ENCODE peak calls at places on chromosomes 13 and 19, in seven cellular contexts. One of them, this sample, is unnamed.

GRCh38 chr13:43911283-43911682 is 31.6 kb downstream of the LACC1 start:
- DNase-seq in K562: no peak
- DNase-seq in HCT116: no peak
- DNase-seq in GM23338: no peak
- DNase-seq in endothelial cell of umbilical vein: no peak
- DNase-seq in HepG2: no peak
- DNase-seq in H1: no peak
- DNase-seq in this sample: no peak

GRCh38 chr13:105773887-105774538 is 761.4 kb downstream of the EFNB2 start:
- DNase-seq in H1: no peak
- DNase-seq in GM23338: no peak
- DNase-seq in endothelial cell of umbilical vein: peak
- DNase-seq in HepG2: peak
- DNase-seq in K562: no peak
- DNase-seq in HCT116: peak
- DNase-seq in this sample: no peak

GRCh38 chr13:20119960-20120359 is 40.9 kb downstream of the GJA3 start:
- DNase-seq in HCT116: no peak
- DNase-seq in H1: no peak
- DNase-seq in GM23338: no peak
- DNase-seq in endothelial cell of umbilical vein: no peak
- DNase-seq in HepG2: no peak
- DNase-seq in K562: no peak
- DNase-seq in this sample: no peak

GRCh38 chr13:109783447-109783814 is 3.0 kb downstream of the IRS2 start:
- DNase-seq in HCT116: no peak
- DNase-seq in H1: no peak
- DNase-seq in K562: no peak
- DNase-seq in GM23338: peak
- DNase-seq in HepG2: no peak
- DNase-seq in endothelial cell of umbilical vein: no peak
- DNase-seq in this sample: no peak

GRCh38 chr13:30341815-30342570 is 34.6 kb upstream of the KATNAL1 start:
- DNase-seq in endothelial cell of umbilical vein: peak
- DNase-seq in K562: no peak
- DNase-seq in HCT116: peak
- DNase-seq in GM23338: no peak
- DNase-seq in H1: no peak
- DNase-seq in HepG2: no peak
- DNase-seq in this sample: no peak

GRCh38 chr19:8148410-8149231 is 771 bp downstream of the FBN3 start:
- DNase-seq in HepG2: no peak
- DNase-seq in endothelial cell of umbilical vein: no peak
- DNase-seq in GM23338: peak
- DNase-seq in H1: peak
- DNase-seq in K562: peak
- DNase-seq in HCT116: peak
- DNase-seq in this sample: no peak

GRCh38 chr19:55591555-55591954 is 7.8 kb downstream of the FIZ1 start:
- DNase-seq in GM23338: peak
- DNase-seq in K562: peak
- DNase-seq in endothelial cell of umbilical vein: no peak
- DNase-seq in H1: no peak
- DNase-seq in HepG2: no peak
- DNase-seq in HCT116: no peak
- DNase-seq in this sample: no peak

GRCh38 chr13:47548294-47548825 is 452.7 kb downstream of the SUCLA2 start:
- DNase-seq in HCT116: no peak
- DNase-seq in H1: no peak
- DNase-seq in GM23338: no peak
- DNase-seq in endothelial cell of umbilical vein: no peak
- DNase-seq in HepG2: no peak
- DNase-seq in K562: no peak
- DNase-seq in this sample: no peak

GRCh38 chr13:72437458-72437857 is 290.0 kb downstream of the MZT1 start:
- DNase-seq in endothelial cell of umbilical vein: no peak
- DNase-seq in H1: no peak
- DNase-seq in K562: no peak
- DNase-seq in GM23338: no peak
- DNase-seq in HepG2: no peak
- DNase-seq in HCT116: no peak
- DNase-seq in this sample: no peak

GRCh38 chr19:4976412-4977298 is 7.7 kb downstream of the KDM4B start:
- DNase-seq in HCT116: no peak
- DNase-seq in K562: peak
- DNase-seq in H1: no peak
- DNase-seq in HepG2: peak
- DNase-seq in endothelial cell of umbilical vein: peak
- DNase-seq in GM23338: peak
- DNase-seq in this sample: no peak

GRCh38 chr19:37778613-37779138 is 710 bp downstream of the ZNF573 start:
- DNase-seq in K562: peak
- DNase-seq in H1: no peak
- DNase-seq in HCT116: no peak
- DNase-seq in GM23338: peak
- DNase-seq in HepG2: peak
- DNase-seq in endothelial cell of umbilical vein: no peak
- DNase-seq in this sample: no peak

GRCh38 chr19:11649941-11650340 is 52.7 kb downstream of the ZNF627 start:
- DNase-seq in endothelial cell of umbilical vein: no peak
- DNase-seq in HCT116: no peak
- DNase-seq in K562: no peak
- DNase-seq in GM23338: no peak
- DNase-seq in HepG2: no peak
- DNase-seq in H1: no peak
- DNase-seq in this sample: no peak

GRCh38 chr19:44846455-44847143 is 502 bp downstream of the NECTIN2 start:
- DNase-seq in HepG2: no peak
- DNase-seq in endothelial cell of umbilical vein: peak
- DNase-seq in HCT116: no peak
- DNase-seq in H1: no peak
- DNase-seq in K562: no peak
- DNase-seq in GM23338: peak
- DNase-seq in this sample: no peak

GRCh38 chr19:1115646-1116420 is 12.0 kb downstream of the GPX4 start:
- DNase-seq in H1: no peak
- DNase-seq in endothelial cell of umbilical vein: no peak
- DNase-seq in GM23338: no peak
- DNase-seq in K562: no peak
- DNase-seq in HepG2: no peak
- DNase-seq in HCT116: no peak
- DNase-seq in this sample: no peak

GRCh38 chr13:26971990-26972888 is 199.4 kb downstream of the USP12 start:
- DNase-seq in H1: peak
- DNase-seq in GM23338: peak
- DNase-seq in endothelial cell of umbilical vein: no peak
- DNase-seq in K562: peak
- DNase-seq in HCT116: peak
- DNase-seq in HepG2: peak
- DNase-seq in this sample: no peak

GRCh38 chr19:48833977-48834376 is 2.3 kb downstream of the HSD17B14 start:
- DNase-seq in H1: no peak
- DNase-seq in HCT116: no peak
- DNase-seq in K562: no peak
- DNase-seq in HepG2: no peak
- DNase-seq in endothelial cell of umbilical vein: no peak
- DNase-seq in GM23338: peak
- DNase-seq in this sample: no peak

GRCh38 chr19:44539236-44539819 is 9.9 kb upstream of the CEACAM20 start:
- DNase-seq in HepG2: no peak
- DNase-seq in endothelial cell of umbilical vein: no peak
- DNase-seq in GM23338: no peak
- DNase-seq in H1: no peak
- DNase-seq in K562: no peak
- DNase-seq in HCT116: no peak
- DNase-seq in this sample: no peak

GRCh38 chr13:37608750-37609339 is 10.3 kb upstream of the POSTN start:
- DNase-seq in GM23338: no peak
- DNase-seq in K562: no peak
- DNase-seq in H1: no peak
- DNase-seq in HepG2: no peak
- DNase-seq in endothelial cell of umbilical vein: peak
- DNase-seq in HCT116: no peak
- DNase-seq in this sample: no peak

DNA sequence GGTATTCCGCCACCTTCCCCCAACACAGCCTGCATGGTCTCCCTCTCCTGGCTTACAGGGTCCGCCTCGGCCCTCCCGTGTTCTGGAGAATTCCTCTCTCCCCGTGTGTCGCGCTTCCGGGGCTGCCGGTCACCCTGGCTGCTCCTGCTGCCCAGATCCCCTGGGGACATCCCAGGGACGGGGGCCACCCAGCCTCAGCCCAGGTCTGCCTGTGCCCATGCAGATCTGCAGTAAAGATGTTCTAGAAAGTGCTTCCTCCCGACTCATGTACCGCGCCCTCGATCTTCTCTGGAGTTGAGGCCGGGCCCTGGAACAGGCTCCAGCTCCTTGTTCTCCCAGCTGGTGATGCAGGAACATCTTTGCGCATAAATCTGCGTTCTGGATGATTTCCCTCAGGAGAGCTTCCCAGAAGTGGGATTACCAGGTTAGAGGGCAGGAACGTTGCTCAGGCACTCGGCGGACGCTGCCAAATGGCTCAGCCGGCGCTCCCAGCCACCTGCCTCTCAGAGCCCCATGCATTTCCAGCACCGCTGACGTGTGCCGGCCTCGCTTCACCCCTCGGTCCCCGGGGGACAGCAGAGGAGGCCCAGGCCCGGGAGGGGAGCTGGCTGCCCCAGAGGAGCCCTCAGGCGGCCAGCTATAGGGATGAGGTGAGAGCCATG is 42.4 kb downstream of the CRTC1 start:
- DNase-seq in HepG2: no peak
- DNase-seq in GM23338: no peak
- DNase-seq in H1: no peak
- DNase-seq in endothelial cell of umbilical vein: no peak
- DNase-seq in HCT116: no peak
- DNase-seq in K562: no peak
- DNase-seq in this sample: no peak
- H3K27ac ChIP-seq in HepG2: no peak
- H3K27ac ChIP-seq in GM23338: no peak
- H3K27ac ChIP-seq in H1: no peak
- H3K27ac ChIP-seq in endothelial cell of umbilical vein: no peak
- H3K27ac ChIP-seq in HCT116: no peak
- H3K27ac ChIP-seq in K562: no peak
- H3K27ac ChIP-seq in this sample: no peak

GRCh38 chr19:41922585-41922984 is 5.7 kb downstream of the ERFL start:
- DNase-seq in GM23338: no peak
- DNase-seq in HCT116: no peak
- DNase-seq in HepG2: no peak
- DNase-seq in K562: no peak
- DNase-seq in endothelial cell of umbilical vein: no peak
- DNase-seq in H1: no peak
- DNase-seq in this sample: no peak
- TF ChIP-seq EZH2 in GM23338: no peak
- TF ChIP-seq EZH2 in HCT116: no peak
- TF ChIP-seq EZH2 in HepG2: no peak
- TF ChIP-seq EZH2 in K562: no peak
- TF ChIP-seq EZH2 in endothelial cell of umbilical vein: peak
- TF ChIP-seq EZH2 in H1: peak
- TF ChIP-seq EZH2 in this sample: no peak

DNA sequence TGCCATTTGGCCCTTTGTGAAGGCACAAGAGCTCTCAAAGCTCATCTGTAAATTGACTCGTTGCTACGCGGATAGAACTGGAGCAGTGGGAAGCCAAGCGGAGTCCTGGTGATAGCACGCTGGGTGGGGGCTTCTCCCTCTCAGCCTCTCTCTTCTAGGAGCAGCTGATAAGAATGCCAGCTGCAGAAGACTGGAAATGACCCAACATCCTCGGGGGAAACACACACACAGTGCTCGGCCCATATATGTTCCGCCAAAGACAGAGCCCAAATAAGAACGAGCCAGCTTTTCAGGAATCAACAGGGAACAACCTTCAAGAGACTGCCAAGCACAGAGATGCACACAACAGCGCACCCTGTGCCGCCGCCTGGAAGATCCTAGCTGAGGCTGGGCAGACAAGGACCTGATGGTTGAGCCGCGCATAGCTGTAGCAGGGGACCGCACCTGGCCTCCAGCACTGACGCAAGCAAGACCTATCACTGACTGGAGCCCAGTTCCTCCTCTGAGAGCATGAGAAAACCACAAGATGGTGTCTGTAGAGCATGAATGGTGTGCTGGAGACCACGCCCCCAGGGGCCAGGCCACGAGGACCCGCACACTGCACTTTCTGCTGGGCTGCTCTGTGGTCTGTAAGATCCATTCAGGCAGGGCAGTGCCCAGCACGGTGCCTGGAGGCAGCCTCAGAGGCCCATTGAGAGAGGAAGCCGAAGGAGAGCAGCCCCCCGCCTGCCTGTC is 16.0 kb upstream of the SLC35E1 start:
- DNase-seq in HepG2: no peak
- DNase-seq in GM23338: peak
- DNase-seq in K562: peak
- DNase-seq in HCT116: no peak
- DNase-seq in H1: no peak
- DNase-seq in endothelial cell of umbilical vein: peak
- DNase-seq in this sample: no peak
- TF ChIP-seq POLR2AphosphoS5 in HepG2: no peak
- TF ChIP-seq POLR2AphosphoS5 in GM23338: no peak
- TF ChIP-seq POLR2AphosphoS5 in K562: no peak
- TF ChIP-seq POLR2AphosphoS5 in HCT116: no peak
- TF ChIP-seq POLR2AphosphoS5 in H1: no peak
- TF ChIP-seq POLR2AphosphoS5 in endothelial cell of umbilical vein: no peak
- TF ChIP-seq POLR2AphosphoS5 in this sample: no peak

GRCh38 chr19:16386619-16387240 is 62.1 kb downstream of the KLF2 start:
- DNase-seq in H1: peak
- DNase-seq in HCT116: peak
- DNase-seq in endothelial cell of umbilical vein: peak
- DNase-seq in K562: peak
- DNase-seq in GM23338: peak
- DNase-seq in HepG2: peak
- DNase-seq in this sample: peak
- H3K27ac ChIP-seq in H1: no peak
- H3K27ac ChIP-seq in HCT116: no peak
- H3K27ac ChIP-seq in endothelial cell of umbilical vein: no peak
- H3K27ac ChIP-seq in K562: no peak
- H3K27ac ChIP-seq in GM23338: no peak
- H3K27ac ChIP-seq in HepG2: no peak
- H3K27ac ChIP-seq in this sample: no peak

GRCh38 chr19:23015660-23016059 is 12.7 kb upstream of the ZNF728 start:
- DNase-seq in GM23338: no peak
- DNase-seq in HCT116: no peak
- DNase-seq in H1: no peak
- DNase-seq in HepG2: no peak
- DNase-seq in endothelial cell of umbilical vein: no peak
- DNase-seq in K562: no peak
- DNase-seq in this sample: no peak
- TF ChIP-seq EZH2 in GM23338: no peak
- TF ChIP-seq EZH2 in HCT116: no peak
- TF ChIP-seq EZH2 in H1: no peak
- TF ChIP-seq EZH2 in HepG2: no peak
- TF ChIP-seq EZH2 in endothelial cell of umbilical vein: no peak
- TF ChIP-seq EZH2 in K562: no peak
- TF ChIP-seq EZH2 in this sample: no peak